ENCODE peak calls at places on chromosomes 1 and 21, in six cellular contexts. Y, J, P, Z, B and U are unnamed samples.

GRCh38 chr1:18174016-18174415 is 66.4 kb downstream of the IGSF21 start:
- DNase-seq in Y (no peak), J (no peak), P (no peak), Z (no peak), B (no peak), U (no peak)

GRCh38 chr1:190429932-190430331 is 47.7 kb downstream of the BRINP3 start:
- DNase-seq in Y (no peak), J (no peak), P (no peak), Z (no peak), B (no peak), U (no peak)

GRCh38 chr1:214372092-214372491 is 91.1 kb downstream of the SMYD2 start:
- DNase-seq in Y (no peak), J (no peak), P (no peak), Z (no peak), B (no peak), U (no peak)

GRCh38 chr1:94490556-94490955 is 51.0 kb downstream of the F3 start:
- DNase-seq in Y (no peak), J (no peak), P (no peak), Z (no peak), B (no peak), U (no peak)

GRCh38 chr1:68278221-68278620 is 45.9 kb upstream of the WLS start:
- DNase-seq in Y (no peak), J (no peak), P (no peak), Z (no peak), B (no peak), U (no peak)

GRCh38 chr1:85048296-85049064 is at the start of gene MCOLN3:
- DNase-seq in Y (peak), J (no peak), P (no peak), Z (peak), B (no peak), U (peak)

GRCh38 chr1:235287208-235287882 is 40.6 kb downstream of the ARID4B start:
- DNase-seq in Y (no peak), J (no peak), P (no peak), Z (no peak), B (no peak), U (no peak)

GRCh38 chr21:38220270-38220737 is 36.5 kb upstream of the KCNJ15 start:
- DNase-seq in Y (no peak), J (no peak), P (no peak), Z (peak), B (no peak), U (no peak)

GRCh38 chr1:39854314-39854713 is 29.0 kb downstream of the TRIT1 start:
- DNase-seq in Y (no peak), J (no peak), P (no peak), Z (no peak), B (no peak), U (no peak)

GRCh38 chr1:205271277-205271676 is 43.5 kb downstream of the TMCC2 start:
- DNase-seq in Y (no peak), J (no peak), P (no peak), Z (no peak), B (no peak), U (no peak)

GRCh38 chr1:165928075-165928731 is 100.8 kb downstream of the UCK2 start:
- DNase-seq in Y (no peak), J (no peak), P (no peak), Z (peak), B (peak), U (peak)

GRCh38 chr1:76381450-76382108 is 307.0 kb downstream of the ST6GALNAC3 start:
- DNase-seq in Y (no peak), J (no peak), P (no peak), Z (no peak), B (no peak), U (no peak)

GRCh38 chr1:11967028-11967547 is 13.2 kb upstream of the MFN2 start:
- DNase-seq in Y (peak), J (peak), P (peak), Z (peak), B (peak), U (peak)

GRCh38 chr1:153678519-153679336 is at the start of gene NPR1:
- DNase-seq in Y (no peak), J (no peak), P (no peak), Z (no peak), B (no peak), U (peak)

GRCh38 chr1:247228133-247228532 is 27.7 kb upstream of the VN1R5 start:
- DNase-seq in Y (no peak), J (no peak), P (no peak), Z (peak), B (no peak), U (no peak)

GRCh38 chr1:209220048-209220524 is 363.4 kb upstream of the CAMK1G start:
- DNase-seq in Y (no peak), J (no peak), P (no peak), Z (no peak), B (no peak), U (no peak)

GRCh38 chr1:241658081-241658793 is 6.2 kb downstream of the WDR64 start:
- DNase-seq in Y (no peak), J (no peak), P (no peak), Z (no peak), B (no peak), U (no peak)

GRCh38 chr1:169338617-169339016 is 29.0 kb downstream of the NME7 start:
- DNase-seq in Y (no peak), J (no peak), P (no peak), Z (no peak), B (no peak), U (no peak)

GRCh38 chr21:38820471-38821239 is 14.9 kb downstream of the ETS2 start:
- DNase-seq in Y (no peak), J (no peak), P (no peak), Z (no peak), B (no peak), U (no peak)

GRCh38 chr1:212291505-212292134 is 6.4 kb downstream of the PPP2R5A start:
- DNase-seq in Y (no peak), J (no peak), P (no peak), Z (peak), B (peak), U (no peak)

GRCh38 chr1:7471836-7472235 is 299.3 kb upstream of the VAMP3 start:
- DNase-seq in Y (no peak), J (no peak), P (no peak), Z (no peak), B (no peak), U (no peak)

GRCh38 chr21:34113842-34114241 is 40.5 kb downstream of the MRPS6 start:
- DNase-seq in Y (no peak), J (no peak), P (no peak), Z (no peak), B (no peak), U (no peak)

GRCh38 chr1:161351482-161351881 is 16.2 kb downstream of the CFAP126 start:
- DNase-seq in Y (no peak), J (no peak), P (no peak), Z (no peak), B (no peak), U (no peak)

GRCh38 chr1:197171531-197171930 is 25.1 kb upstream of the ASPM start:
- DNase-seq in Y (no peak), J (no peak), P (no peak), Z (no peak), B (no peak), U (no peak)

GRCh38 chr1:77014396-77014795 is 147.1 kb downstream of the ST6GALNAC5 start:
- DNase-seq in Y (no peak), J (no peak), P (no peak), Z (no peak), B (no peak), U (no peak)

GRCh38 chr1:176605151-176605550 is 142.2 kb downstream of the PAPPA2 start:
- DNase-seq in Y (no peak), J (no peak), P (no peak), Z (no peak), B (no peak), U (no peak)

GRCh38 chr1:2215909-2216766 is 12.0 kb upstream of the SKI start:
- DNase-seq in Y (no peak), J (no peak), P (no peak), Z (no peak), B (no peak), U (no peak)

DNA sequence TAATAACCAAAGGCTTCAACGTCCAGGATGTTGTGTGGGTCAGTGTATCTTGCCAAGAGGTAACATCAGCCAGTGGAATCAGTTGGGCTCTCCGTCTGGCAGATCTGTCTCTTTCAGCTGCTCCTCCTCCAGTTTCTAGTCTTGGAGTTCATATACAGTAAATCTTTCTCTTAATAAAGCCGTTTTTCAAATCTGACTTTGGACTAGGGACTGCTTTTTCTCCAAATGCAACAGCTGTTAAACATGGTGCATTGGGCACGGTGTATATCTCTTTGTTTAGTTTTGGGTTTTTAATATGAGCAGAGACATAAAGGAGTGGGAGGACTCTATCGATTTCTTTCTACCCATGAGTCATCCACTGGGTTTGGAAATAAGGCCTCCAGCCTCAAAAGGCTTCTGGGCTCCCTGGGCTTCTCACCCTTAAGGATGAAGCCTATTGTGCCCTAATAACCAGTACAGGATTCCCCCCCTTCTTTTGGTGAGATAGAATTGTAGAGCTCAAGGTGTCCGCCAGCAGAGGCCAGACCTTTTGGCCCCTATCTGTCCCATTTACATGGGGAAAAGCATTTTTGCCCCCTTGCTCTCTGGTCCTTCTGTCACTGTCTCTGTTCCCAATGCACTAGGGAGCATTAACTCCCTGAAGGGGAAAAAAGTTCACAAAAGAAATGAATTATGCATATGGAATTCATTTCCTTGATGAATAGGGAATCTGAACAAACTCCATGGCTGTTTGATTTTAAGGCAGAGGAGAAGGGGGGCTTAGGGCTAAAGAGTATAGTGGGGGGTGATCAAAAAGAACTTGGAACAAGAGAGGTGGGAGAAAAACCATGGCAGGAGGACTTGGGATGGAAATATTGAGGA is 86.0 kb downstream of the PBX1 start:
- DNase-seq in Y (no peak), J (no peak), P (no peak), Z (no peak), B (no peak), U (no peak)
- TF ChIP-seq TAF1 in Y (no peak), J (no peak), P (no peak), Z (no peak), B (no peak), U (no peak)

GRCh38 chr1:91557826-91558225 is 57.2 kb downstream of the CDC7 start:
- DNase-seq in Y (no peak), J (no peak), P (no peak), Z (no peak), B (no peak), U (no peak)

GRCh38 chr1:91557039-91557690 is 56.5 kb downstream of the CDC7 start:
- DNase-seq in Y (no peak), J (no peak), P (no peak), Z (no peak), B (no peak), U (no peak)

GRCh38 chr1:91556556-91556955 is 55.9 kb downstream of the CDC7 start:
- DNase-seq in Y (no peak), J (no peak), P (no peak), Z (no peak), B (no peak), U (no peak)

GRCh38 chr1:91555074-91555730 is 54.6 kb downstream of the CDC7 start:
- DNase-seq in Y (no peak), J (no peak), P (no peak), Z (peak), B (no peak), U (no peak)

GRCh38 chr1:91555821-91556531 is 55.3 kb downstream of the CDC7 start:
- DNase-seq in Y (no peak), J (no peak), P (no peak), Z (peak), B (no peak), U (no peak)
- TF ChIP-seq POLR2AphosphoS5 in Y (no peak), J (no peak), P (no peak), Z (no peak), B (no peak), U (no peak)

GRCh38 chr1:42280841-42281240 is 54.2 kb downstream of the FOXJ3 start:
- DNase-seq in Y (no peak), J (no peak), P (no peak), Z (no peak), B (no peak), U (no peak)
- TF ChIP-seq POLR2A in Y (no peak), J (no peak), P (no peak), Z (no peak), B (no peak), U (no peak)

GRCh38 chr1:172397221-172397620 is 23.3 kb upstream of the C1orf105 start:
- DNase-seq in Y (no peak), J (no peak), P (no peak), Z (no peak), B (no peak), U (no peak)

GRCh38 chr1:172397633-172398032 is 22.9 kb upstream of the C1orf105 start:
- DNase-seq in Y (no peak), J (no peak), P (no peak), Z (no peak), B (no peak), U (no peak)

GRCh38 chr1:172400073-172400737 is 20.3 kb upstream of the C1orf105 start:
- DNase-seq in Y (no peak), J (no peak), P (no peak), Z (no peak), B (no peak), U (no peak)

GRCh38 chr1:172399369-172400072 is 21.0 kb upstream of the C1orf105 start:
- DNase-seq in Y (no peak), J (no peak), P (no peak), Z (peak), B (peak), U (no peak)

DNA sequence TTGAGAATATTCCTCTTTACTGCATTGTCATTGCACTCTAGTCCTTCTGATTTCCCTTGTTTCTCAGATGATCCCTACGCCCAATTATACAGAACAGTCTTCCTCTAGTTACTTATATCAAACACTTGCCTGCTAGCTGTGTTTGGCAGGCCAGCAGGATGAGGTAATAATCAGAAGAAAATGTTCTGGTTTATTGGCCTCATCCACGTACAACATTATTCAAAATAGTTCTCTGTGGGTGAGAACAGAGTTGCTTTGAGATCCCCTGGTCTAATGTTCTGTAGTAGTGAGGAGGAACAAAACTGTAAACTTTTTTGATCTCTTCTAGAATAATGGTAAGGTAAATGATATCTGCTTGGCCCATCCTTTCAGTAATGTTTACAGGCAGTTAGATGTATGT is 22.3 kb upstream of the C1orf105 start:
- DNase-seq in Y (no peak), J (no peak), P (no peak), Z (no peak), B (no peak), U (no peak)
- TF ChIP-seq TAF1 in Y (no peak), J (no peak), P (no peak), Z (no peak), B (no peak), U (no peak)

GRCh38 chr1:243916160-243916559 is 66.1 kb upstream of the AKT3 start:
- DNase-seq in Y (no peak), J (no peak), P (no peak), Z (no peak), B (no peak), U (no peak)
- TF ChIP-seq POLR2AphosphoS5 in Y (no peak), J (no peak), P (no peak), Z (no peak), B (no peak), U (no peak)

DNA sequence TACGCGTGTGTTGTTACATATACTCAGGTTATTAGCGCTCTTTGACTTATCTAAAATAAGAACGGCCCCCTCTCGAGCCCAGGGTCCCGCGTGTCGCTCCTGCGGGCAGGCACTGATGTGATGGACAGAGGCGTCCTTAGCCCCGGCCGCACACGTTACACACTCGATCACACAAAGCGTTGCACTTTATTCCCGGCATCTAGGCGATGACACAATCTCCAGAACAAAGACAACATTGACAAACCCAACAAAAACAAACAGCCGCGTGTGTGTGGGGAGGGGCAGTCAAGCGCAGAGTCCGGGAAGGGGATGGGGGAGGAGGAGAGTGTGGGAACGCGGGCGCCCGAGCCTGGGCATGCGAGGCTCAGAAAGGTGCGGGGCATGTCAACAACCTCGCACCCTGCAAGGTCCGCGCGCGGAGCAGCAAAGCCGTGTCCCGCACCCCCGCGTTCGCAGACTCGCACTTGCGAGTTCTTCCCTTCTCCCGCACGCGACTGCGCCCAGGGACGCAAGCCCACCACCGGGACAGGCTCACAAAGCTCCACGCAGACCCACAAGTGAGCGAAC is 488 bp upstream of the EFNA1 start:
- DNase-seq in Y (no peak), J (no peak), P (no peak), Z (no peak), B (peak), U (no peak)
- TF ChIP-seq POLR2A in Y (no peak), J (no peak), P (no peak), Z (no peak), B (peak), U (no peak)

DNA sequence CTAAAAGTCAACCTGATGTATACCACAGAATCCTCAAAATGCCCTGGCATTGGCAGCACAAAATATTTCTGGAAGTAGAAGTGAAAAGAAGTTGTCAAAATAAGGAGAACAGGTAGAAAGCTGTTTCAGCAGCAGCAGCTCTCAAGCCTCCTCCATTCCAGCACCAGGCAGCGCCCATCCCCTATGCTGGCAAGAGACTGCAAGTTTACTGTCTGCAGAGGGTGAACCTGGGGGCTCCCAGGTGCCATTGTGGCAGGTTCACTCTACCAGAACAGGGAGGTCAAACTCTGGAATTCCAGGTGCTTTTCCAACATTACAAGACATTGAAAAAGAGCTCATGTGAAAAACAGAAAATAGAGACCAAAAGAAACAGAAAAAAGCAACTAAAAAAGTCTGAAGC is 128.8 kb upstream of the CTTNBP2NL start:
- DNase-seq in Y (no peak), J (no peak), P (no peak), Z (no peak), B (no peak), U (no peak)
- TF ChIP-seq TAF1 in Y (no peak), J (no peak), P (no peak), Z (no peak), B (no peak), U (no peak)

GRCh38 chr1:228462560-228462959 is 24.6 kb upstream of the RNF187 start:
- DNase-seq in Y (no peak), J (no peak), P (no peak), Z (no peak), B (no peak), U (no peak)

GRCh38 chr1:228465134-228465533 is 22.0 kb upstream of the RNF187 start:
- DNase-seq in Y (no peak), J (no peak), P (no peak), Z (no peak), B (no peak), U (no peak)

GRCh38 chr1:228464487-228464983 is 22.6 kb upstream of the RNF187 start:
- DNase-seq in Y (peak), J (no peak), P (no peak), Z (no peak), B (no peak), U (peak)

GRCh38 chr1:228463009-228463558 is 24.1 kb upstream of the RNF187 start:
- DNase-seq in Y (no peak), J (no peak), P (no peak), Z (no peak), B (no peak), U (no peak)

GRCh38 chr1:228463559-228464455 is 23.4 kb upstream of the RNF187 start:
- DNase-seq in Y (peak), J (no peak), P (no peak), Z (peak), B (no peak), U (peak)
- TF ChIP-seq POLR2AphosphoS5 in Y (no peak), J (no peak), P (no peak), Z (no peak), B (no peak), U (no peak)

GRCh38 chr1:26692793-26693490 is 2.9 kb upstream of the ARID1A start:
- DNase-seq in Y (peak), J (peak), P (peak), Z (peak), B (peak), U (peak)
- TF ChIP-seq POLR2A in Y (peak), J (peak), P (peak), Z (peak), B (peak), U (no peak)

GRCh38 chr1:34113887-34114286 is 51.1 kb downstream of the CSMD2 start:
- DNase-seq in Y (no peak), J (no peak), P (no peak), Z (no peak), B (peak), U (no peak)
- TF ChIP-seq TAF1 in Y (no peak), J (no peak), P (no peak), Z (no peak), B (no peak), U (no peak)